ENCODE peak calls at places on chromosomes 1 and 21, in five cellular contexts. D, P, O, H and C are unnamed samples.

GRCh38 chr1:222461941-222462340 is 86.0 kb downstream of the HHIPL2 start:
- DNase-seq in O (no peak), P (no peak), D (no peak), H (no peak), C (no peak)

GRCh38 chr21:42161957-42162681 is 56.8 kb upstream of the ABCG1 start:
- DNase-seq in P (no peak), H (no peak), D (no peak), O (peak), C (no peak)

GRCh38 chr1:29538586-29538985 is 302.3 kb downstream of the PTPRU start:
- DNase-seq in O (no peak), H (no peak), D (no peak), P (no peak), C (no peak)

GRCh38 chr1:248841702-248842395 is 3.8 kb downstream of the ZNF672 start:
- DNase-seq in H (peak), O (no peak), D (no peak), P (no peak), C (peak)

GRCh38 chr1:40862008-40862863 is at the start of gene CITED4:
- DNase-seq in O (peak), P (peak), H (peak), D (peak), C (peak)

GRCh38 chr1:105087496-105087895 is 1337.8 kb downstream of the AMY1C start:
- DNase-seq in H (no peak), O (no peak), D (no peak), P (no peak), C (peak)

GRCh38 chr1:41626146-41626545 is 141.7 kb upstream of the EDN2 start:
- DNase-seq in D (no peak), O (no peak), H (peak), P (no peak), C (no peak)

GRCh38 chr1:204791453-204792366 is 79.0 kb upstream of the NFASC start:
- DNase-seq in O (peak), P (peak), D (no peak), H (peak), C (peak)

GRCh38 chr1:207901041-207901653 is 9.8 kb downstream of the CD34 start:
- DNase-seq in H (no peak), D (no peak), P (no peak), O (no peak), C (no peak)
- TF ChIP-seq JUND in H (no peak), D (no peak), P (no peak), O (no peak), C (no peak)

GRCh38 chr1:81802601-81803422 is 2.1 kb downstream of the ADGRL2 start:
- DNase-seq in D (no peak), O (peak), P (no peak), H (peak), C (no peak)

GRCh38 chr1:81803423-81804103 is 2.8 kb downstream of the ADGRL2 start:
- DNase-seq in D (no peak), H (no peak), P (no peak), O (peak), C (no peak)

GRCh38 chr1:81804320-81804719 is 3.6 kb downstream of the ADGRL2 start:
- DNase-seq in O (no peak), D (no peak), H (no peak), P (no peak), C (no peak)

GRCh38 chr1:81806432-81806770 is 5.7 kb downstream of the ADGRL2 start:
- DNase-seq in D (no peak), P (no peak), O (no peak), H (no peak), C (no peak)

DNA sequence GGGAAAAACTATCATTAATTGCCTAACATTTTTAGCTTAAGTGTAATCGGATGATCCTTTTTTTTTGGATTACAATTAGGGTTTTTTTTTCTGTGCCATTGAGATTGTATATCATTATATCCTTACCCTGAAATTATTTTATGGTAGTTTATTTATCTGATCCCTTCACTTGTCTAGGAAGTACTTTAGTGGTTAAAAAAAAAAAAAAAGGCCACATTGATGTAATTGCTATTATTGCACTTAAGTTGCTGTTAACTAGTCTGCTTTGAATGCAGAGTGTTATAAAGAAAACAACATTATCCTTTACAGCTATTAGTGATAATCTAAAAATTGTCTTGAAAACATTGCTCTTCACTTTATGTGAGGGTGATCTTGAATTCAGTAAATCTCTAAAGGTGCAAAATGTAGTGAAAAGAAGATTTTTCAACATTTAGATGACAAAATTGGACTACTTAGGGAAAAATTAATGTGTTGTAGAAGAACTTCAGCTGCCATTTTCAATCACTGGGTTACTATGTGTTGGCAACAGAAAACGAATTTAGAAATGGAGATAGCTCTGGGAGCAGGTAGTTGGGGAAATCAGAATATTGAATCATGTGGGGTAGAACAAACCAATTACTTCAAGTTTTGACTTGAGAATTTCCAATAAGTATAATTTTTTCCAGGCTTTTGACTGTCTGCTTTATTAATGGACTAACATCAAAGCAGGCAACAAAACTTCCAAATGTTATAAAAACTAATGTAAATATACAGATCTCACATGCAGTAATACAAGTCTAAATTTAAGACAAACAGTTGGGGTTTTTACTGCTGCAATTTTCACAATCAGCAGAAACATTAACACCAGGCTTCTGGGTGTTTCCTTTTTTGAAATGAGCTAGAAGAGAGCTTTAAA is 5.0 kb downstream of the ADGRL2 start:
- DNase-seq in D (no peak), P (no peak), H (no peak), O (no peak), C (no peak)
- TF ChIP-seq JUND in D (no peak), P (no peak), H (no peak), O (no peak), C (no peak)

GRCh38 chr21:43812957-43813730 is 23.8 kb downstream of the RRP1 start:
- DNase-seq in P (no peak), O (no peak), D (no peak), H (no peak), C (no peak)

GRCh38 chr21:43811262-43812105 is 22.1 kb downstream of the RRP1 start:
- DNase-seq in H (no peak), D (no peak), O (no peak), P (no peak), C (no peak)

GRCh38 chr21:43810505-43811261 is 21.3 kb downstream of the RRP1 start:
- DNase-seq in O (peak), D (peak), H (peak), P (peak), C (peak)

GRCh38 chr21:43814215-43815106 is 25.1 kb downstream of the RRP1 start:
- DNase-seq in P (no peak), D (no peak), O (no peak), H (peak), C (no peak)

GRCh38 chr21:43812139-43812821 is 22.9 kb downstream of the RRP1 start:
- DNase-seq in P (no peak), D (no peak), O (no peak), H (no peak), C (peak)
- TF ChIP-seq JUND in P (no peak), D (no peak), O (no peak), H (no peak), C (no peak)

DNA sequence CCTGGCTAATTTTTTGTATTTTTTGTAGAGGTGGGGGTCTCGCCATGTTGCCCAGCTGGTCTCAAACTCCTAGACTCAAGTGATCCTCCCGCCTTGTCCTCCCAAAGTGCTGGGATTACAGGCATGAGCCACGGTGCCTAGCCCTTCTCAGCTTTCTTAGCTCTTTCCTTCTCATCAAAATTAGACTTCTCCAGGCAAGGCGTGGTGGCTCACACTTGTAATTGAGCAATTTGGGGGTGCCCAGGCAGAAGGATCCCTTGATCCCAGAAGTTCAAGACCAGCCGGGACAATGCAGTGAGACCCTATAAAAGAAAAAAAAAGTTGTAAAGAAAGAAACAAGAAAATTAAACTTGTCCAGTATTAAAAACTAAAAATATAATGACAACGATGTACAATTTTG is 112.6 kb upstream of the ERRFI1 start:
- DNase-seq in D (no peak), H (no peak), P (no peak), O (no peak), C (no peak)
- TF ChIP-seq JUND in D (no peak), H (no peak), P (no peak), O (no peak), C (no peak)

DNA sequence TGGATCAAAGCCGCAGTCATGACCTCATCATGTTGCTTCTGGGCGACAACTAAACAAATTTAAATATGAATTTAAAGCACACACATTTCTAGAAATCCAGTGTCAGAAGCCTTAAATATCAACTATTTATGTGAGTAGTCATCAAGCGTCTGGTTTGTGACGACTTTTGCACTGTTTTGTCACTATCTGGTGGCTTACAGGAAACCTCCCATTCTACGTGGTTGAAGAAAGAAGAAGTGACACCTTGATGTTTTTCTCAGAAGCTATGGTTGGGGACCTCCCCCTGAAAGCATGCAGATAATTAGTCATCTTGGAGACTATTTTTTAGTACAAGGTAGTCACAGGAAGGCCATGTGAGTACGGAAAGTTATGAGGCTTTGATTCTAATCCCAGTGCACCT is 58.5 kb downstream of the TENT5C start:
- DNase-seq in D (peak), P (no peak), O (no peak), H (no peak), C (no peak)
- TF ChIP-seq JUND in D (peak), P (no peak), O (no peak), H (no peak), C (no peak)

GRCh38 chr1:62233926-62234450 is 39.3 kb downstream of the L1TD1 start:
- DNase-seq in P (no peak), O (no peak), H (no peak), D (no peak), C (no peak)
- TF ChIP-seq JUND in P (no peak), O (no peak), H (no peak), D (no peak), C (no peak)

DNA sequence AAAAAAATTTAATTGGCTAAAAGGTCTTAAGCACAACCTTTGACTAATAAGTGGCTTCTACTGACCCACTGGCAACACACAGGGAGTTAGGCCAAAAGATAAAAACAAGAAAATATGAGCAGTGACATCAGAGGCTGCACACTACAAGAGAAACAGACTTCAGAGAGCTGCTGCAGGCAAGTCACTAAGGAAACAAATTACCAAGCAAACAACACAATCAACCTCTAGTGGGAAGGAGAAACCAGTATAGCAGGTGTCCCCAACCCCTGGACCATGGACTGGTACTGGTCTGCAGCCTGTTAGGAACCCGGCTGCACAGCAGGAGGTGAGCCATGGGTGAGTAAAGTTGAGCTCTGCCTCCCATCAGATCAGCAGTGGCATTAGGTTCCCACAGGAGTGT is 20.8 kb upstream of the ENSA start:
- DNase-seq in O (no peak), D (no peak), P (no peak), H (no peak), C (no peak)
- TF ChIP-seq JUND in O (no peak), D (no peak), P (no peak), H (no peak), C (no peak)

DNA sequence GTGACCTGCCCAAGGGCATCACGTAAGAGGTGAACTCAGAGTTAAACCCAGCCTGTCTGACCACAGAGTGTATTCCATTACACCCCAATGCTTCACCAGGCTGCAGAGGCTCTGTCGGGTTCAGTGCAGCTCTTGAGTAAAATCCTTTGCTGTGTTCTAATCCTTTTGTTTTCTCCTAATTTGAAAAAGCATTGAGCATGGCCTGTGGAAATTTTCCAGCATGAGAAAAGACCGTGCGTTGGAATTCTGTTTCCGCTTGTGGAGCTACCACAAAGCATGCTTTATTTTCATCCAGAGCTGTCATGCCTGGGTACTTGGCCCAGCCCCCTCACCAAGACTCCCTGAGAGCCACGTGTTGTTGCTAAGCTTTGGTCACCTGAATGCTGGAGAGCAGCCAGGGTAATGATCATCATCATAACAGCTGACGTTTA is 317.6 kb downstream of the PRDM2 start:
- DNase-seq in P (no peak), H (no peak), O (no peak), D (no peak), C (no peak)
- TF ChIP-seq JUND in P (no peak), H (no peak), O (no peak), D (no peak), C (no peak)